ENCODE peak calls at places on chromosomes 13 and 19, in nine cellular contexts. U, N, T, B, K, I, V, H and F are unnamed samples.

GRCh38 chr13:47216176-47216822 is 319.4 kb upstream of the HTR2A start:
- DNase-seq in U (no peak), N (no peak), T (no peak), B (no peak), K (no peak), I (peak; percentile 77), V (no peak), H (peak; percentile 49), F (no peak)

GRCh38 chr13:110070511-110071120 is 236.3 kb downstream of the COL4A1 start:
- DNase-seq in U (no peak), N (no peak), T (no peak), B (no peak), K (no peak), I (peak; percentile 93), V (no peak), H (peak; percentile 74), F (no peak)

GRCh38 chr19:10353793-10354391 is 14.5 kb upstream of the ICAM3 start:
- DNase-seq in U (peak; percentile 99), N (no peak), T (no peak), B (no peak), K (peak; percentile 89), I (peak; percentile 37), V (no peak), H (peak; percentile 45), F (peak; percentile 54)

GRCh38 chr13:31431722-31432137 is 232.0 kb downstream of the B3GLCT start:
- DNase-seq in U (peak; percentile 85), N (no peak), T (no peak), B (peak; percentile 61), K (peak; percentile 41), I (peak; percentile 53), V (no peak), H (peak; percentile 59), F (no peak)

GRCh38 chr19:9823816-9824215 is 3.9 kb upstream of the UBL5 start:
- DNase-seq in U (no peak), N (no peak), T (no peak), B (no peak), K (no peak), I (no peak), V (no peak), H (no peak), F (no peak)

GRCh38 chr13:114152831-114153371 is 20.5 kb upstream of the RASA3 start:
- DNase-seq in U (peak; percentile 40), N (no peak), T (no peak), B (no peak), K (no peak), I (no peak), V (peak; percentile 68), H (no peak), F (no peak)

GRCh38 chr13:23919006-23919405 is 21.7 kb upstream of the C1QTNF9B start:
- DNase-seq in U (no peak), N (no peak), T (no peak), B (no peak), K (no peak), I (no peak), V (no peak), H (no peak), F (no peak)

GRCh38 chr13:40410315-40410714 is 256.1 kb downstream of the FOXO1 start:
- DNase-seq in U (no peak), N (no peak), T (no peak), B (no peak), K (no peak), I (no peak), V (no peak), H (no peak), F (no peak)

GRCh38 chr19:33456076-33456844 is 65.3 kb downstream of the PEPD start:
- DNase-seq in U (no peak), N (no peak), T (no peak), B (no peak), K (no peak), I (no peak), V (peak; percentile 34), H (no peak), F (no peak)

GRCh38 chr13:89550842-89551422 is 1796.6 kb upstream of the MIR17HG start:
- DNase-seq in U (no peak), N (no peak), T (no peak), B (no peak), K (no peak), I (peak; percentile 76), V (no peak), H (peak; percentile 17), F (no peak)

GRCh38 chr13:78194904-78195639 is 276.4 kb upstream of the EDNRB start:
- DNase-seq in U (peak; percentile 61), N (no peak), T (no peak), B (no peak), K (no peak), I (peak; percentile 75), V (no peak), H (no peak), F (no peak)

GRCh38 chr19:50434525-50434924 is 1.8 kb downstream of the MYBPC2 start:
- DNase-seq in U (peak; percentile 38), N (no peak), T (no peak), B (no peak), K (no peak), I (no peak), V (peak; percentile 61), H (no peak), F (no peak)

GRCh38 chr13:70183041-70183440 is 74.8 kb upstream of the KLHL1 start:
- DNase-seq in U (no peak), N (no peak), T (no peak), B (no peak), K (no peak), I (peak; percentile 3), V (no peak), H (no peak), F (no peak)

GRCh38 chr13:40464349-40464748 is 202.1 kb downstream of the FOXO1 start:
- DNase-seq in U (no peak), N (no peak), T (no peak), B (no peak), K (no peak), I (peak; percentile 30), V (no peak), H (no peak), F (no peak)

GRCh38 chr19:30670562-30671513 is 298.7 kb downstream of the ZNF536 start:
- DNase-seq in U (no peak), N (peak; percentile 30), T (no peak), B (no peak), K (no peak), I (no peak), V (no peak), H (no peak), F (no peak)

GRCh38 chr19:35341565-35342225 is 6.0 kb upstream of the FFAR1 start:
- DNase-seq in U (no peak), N (no peak), T (no peak), B (no peak), K (no peak), I (no peak), V (peak; percentile 62), H (no peak), F (no peak)

GRCh38 chr19:3500429-3501101 is at the start of gene DOHH:
- DNase-seq in U (peak; percentile 98), N (peak; percentile 96), T (peak; percentile 97), B (peak; percentile 97), K (peak; percentile 95), I (peak; percentile 98), V (peak; percentile 95), H (peak; percentile 93), F (peak; percentile 94)

GRCh38 chr19:44807652-44808462 is 1.0 kb upstream of the BCAM start:
- DNase-seq in U (peak; percentile 98), N (no peak), T (peak; percentile 83), B (peak; percentile 11), K (peak; percentile 36), I (peak; percentile 51), V (peak; percentile 84), H (peak; percentile 83), F (peak; percentile 46)
- TF ChIP-seq CTCF in U (peak; percentile 85), N (peak; percentile 22), T (no peak), B (peak; percentile 51), K (peak; percentile 40), I (peak; percentile 20), V (peak; percentile 40), H (peak; percentile 51), F (no peak)

GRCh38 chr13:84985860-84986259 is 813.4 kb downstream of the SLITRK6 start:
- DNase-seq in U (no peak), N (no peak), T (no peak), B (no peak), K (no peak), I (no peak), V (no peak), H (no peak), F (no peak)
- TF ChIP-seq CTCF in U (no peak), N (no peak), T (no peak), B (no peak), K (no peak), I (peak; percentile 6), V (no peak), H (no peak), F (no peak)

DNA sequence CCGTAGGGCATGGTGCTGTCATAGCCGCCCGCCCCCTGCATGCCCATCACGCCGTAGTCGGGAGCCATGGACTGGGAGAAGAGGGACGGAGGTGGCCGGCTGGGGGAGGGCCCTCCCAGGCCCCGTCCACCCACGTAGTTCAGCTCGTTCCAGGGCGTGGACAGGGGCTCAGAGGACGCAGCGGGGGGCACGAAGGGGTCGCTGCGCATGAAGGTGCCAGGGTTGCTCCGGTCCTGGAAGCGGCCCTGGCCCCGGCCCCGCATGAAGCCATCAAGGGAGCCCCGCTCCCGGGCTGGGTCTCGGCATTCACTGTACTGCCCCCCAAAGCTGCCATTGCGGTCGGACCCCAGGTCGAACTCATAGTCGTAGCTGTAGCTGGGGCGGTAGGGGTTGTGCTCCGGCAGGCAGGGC is 6.7 kb downstream of the AKAP8 start:
- DNase-seq in U (no peak), N (no peak), T (no peak), B (no peak), K (no peak), I (no peak), V (peak; percentile 73), H (no peak), F (no peak)
- TF ChIP-seq CTCF in U (no peak), N (no peak), T (no peak), B (no peak), K (no peak), I (no peak), V (no peak), H (no peak), F (no peak)

GRCh38 chr13:53442979-53443378 is 414.4 kb downstream of the OLFM4 start:
- DNase-seq in U (no peak), N (no peak), T (no peak), B (no peak), K (no peak), I (no peak), V (no peak), H (no peak), F (no peak)

DNA sequence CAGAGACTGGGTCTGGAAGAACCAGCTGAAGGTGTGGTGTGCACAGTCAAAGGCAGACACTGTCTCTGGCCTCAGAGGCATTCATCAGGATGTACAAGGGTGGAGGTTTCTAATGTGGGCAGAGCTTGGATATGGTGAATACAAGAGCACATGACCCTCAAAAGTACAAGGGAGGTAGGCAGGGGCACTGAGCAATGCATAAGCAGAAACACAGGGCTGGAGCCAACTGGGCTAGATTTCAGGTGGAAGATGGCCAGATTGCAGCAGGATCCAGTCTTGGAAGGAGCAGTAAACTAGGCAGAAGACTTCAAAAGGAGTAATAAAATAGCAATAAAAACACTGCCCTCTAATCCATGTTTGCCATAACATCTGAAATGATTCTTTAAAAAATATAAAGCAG is 417.1 kb downstream of the OLFM4 start:
- DNase-seq in U (no peak), N (no peak), T (no peak), B (no peak), K (no peak), I (no peak), V (no peak), H (no peak), F (no peak)
- TF ChIP-seq CTCF in U (no peak), N (no peak), T (no peak), B (no peak), K (no peak), I (no peak), V (no peak), H (no peak), F (no peak)